ENCODE peak calls at places on chromosomes 6 and 20, in six cellular contexts. N is endothelial cell, C is lower lobe of right lung, J is progenitor cell of endocrine pancreas, L is fibroblast of lung, S is retinal pigment epithelial cell. I is an unnamed sample.

GRCh38 chr20:20425785-20426471 is 58.0 kb downstream of the INSM1 start:
- DNase-seq in N (no peak), C (no peak), J (no peak), L (no peak), S (no peak), I (no peak)

GRCh38 chr6:44932651-44933091 is 395.5 kb upstream of the RUNX2 start:
- DNase-seq in N (no peak), C (no peak), J (no peak), L (no peak), S (no peak), I (no peak)

GRCh38 chr6:10403385-10404106 is 11.3 kb downstream of the TFAP2A start:
- DNase-seq in N (no peak), C (no peak), J (no peak), L (peak; percentile 81), S (no peak), I (no peak)

GRCh38 chr6:54874349-54875048 is 27.9 kb downstream of the FAM83B start:
- DNase-seq in N (no peak), C (no peak), J (no peak), L (no peak), S (no peak), I (no peak)

GRCh38 chr6:163630575-163630974 is 216.1 kb downstream of the QKI start:
- DNase-seq in N (no peak), C (no peak), J (no peak), L (no peak), S (no peak), I (no peak)

GRCh38 chr6:146355521-146356100 is 188.0 kb upstream of the RAB32 start:
- DNase-seq in N (no peak), C (no peak), J (no peak), L (no peak), S (no peak), I (no peak)

GRCh38 chr20:61304750-61305149 is 52.7 kb downstream of the CDH4 start:
- DNase-seq in N (no peak), C (no peak), J (no peak), L (no peak), S (no peak), I (no peak)

GRCh38 chr20:37533154-37533715 is 5.6 kb upstream of the BLCAP start:
- DNase-seq in N (no peak), C (no peak), J (no peak), L (no peak), S (no peak), I (no peak)

GRCh38 chr20:51193066-51193772 is 170.3 kb upstream of the KCNG1 start:
- DNase-seq in N (no peak), C (no peak), J (no peak), L (peak; percentile 56), S (no peak), I (no peak)

GRCh38 chr6:164072240-164072666 is 657.7 kb downstream of the QKI start:
- DNase-seq in N (no peak), C (no peak), J (no peak), L (no peak), S (no peak), I (no peak)

GRCh38 chr6:137145421-137145820 is 28.0 kb downstream of the IL22RA2 start:
- DNase-seq in N (no peak), C (no peak), J (no peak), L (no peak), S (no peak), I (no peak)

GRCh38 chr20:11716239-11716944 is 201.3 kb upstream of the BTBD3 start:
- DNase-seq in N (peak; percentile 48), C (no peak), J (no peak), L (peak; percentile 94), S (peak; percentile 17), I (no peak)
- TF ChIP-seq CTCF in N (peak; percentile 40), C (peak; percentile 9), J (peak; percentile 60), L (peak; percentile 57), S (peak; percentile 68), I (no peak)

GRCh38 chr20:45372646-45373352 is 5.3 kb downstream of the TP53TG5 start:
- DNase-seq in N (no peak), C (peak; percentile 68), J (no peak), L (no peak), S (no peak), I (no peak)

GRCh38 chr20:45374966-45375365 is 3.2 kb downstream of the TP53TG5 start:
- DNase-seq in N (no peak), C (no peak), J (no peak), L (no peak), S (no peak), I (no peak)

GRCh38 chr20:45372241-45372640 is 5.9 kb downstream of the TP53TG5 start:
- DNase-seq in N (no peak), C (no peak), J (no peak), L (no peak), S (no peak), I (no peak)

GRCh38 chr20:45373353-45374100 is 4.6 kb downstream of the TP53TG5 start:
- DNase-seq in N (peak; percentile 90), C (peak; percentile 92), J (peak; percentile 82), L (peak; percentile 59), S (no peak), I (peak; percentile 77)

DNA sequence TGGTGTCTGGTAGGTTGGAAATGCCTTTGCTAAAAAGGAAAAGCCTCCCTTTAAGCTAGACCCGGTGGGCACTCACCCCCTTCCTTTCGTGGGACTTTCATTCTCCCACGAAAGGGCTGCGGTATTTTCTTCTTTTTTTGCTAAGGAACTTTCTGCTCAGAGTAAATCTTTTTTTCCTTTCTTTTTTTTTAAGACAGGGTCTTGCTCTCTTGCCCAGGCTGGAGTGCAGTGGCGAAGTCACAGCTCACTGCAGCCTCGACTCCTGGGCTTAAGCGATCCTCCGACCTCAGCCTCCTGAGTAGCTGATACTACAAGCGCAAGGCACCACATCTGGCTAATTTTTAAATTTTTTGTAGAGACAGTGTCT is 4.0 kb downstream of the TP53TG5 start:
- DNase-seq in N (no peak), C (no peak), J (no peak), L (no peak), S (no peak), I (no peak)
- TF ChIP-seq CTCF in N (no peak), C (no peak), J (no peak), L (no peak), S (no peak), I (peak; percentile 77)

GRCh38 chr6:136038531-136038930 is 187.0 kb downstream of the PDE7B start:
- DNase-seq in N (no peak), C (no peak), J (no peak), L (no peak), S (no peak), I (no peak)

GRCh38 chr6:136039185-136039584 is 187.7 kb downstream of the PDE7B start:
- DNase-seq in N (no peak), C (no peak), J (no peak), L (no peak), S (no peak), I (no peak)

GRCh38 chr6:136036601-136037000 is 185.1 kb downstream of the PDE7B start:
- DNase-seq in N (no peak), C (no peak), J (no peak), L (peak; percentile 31), S (no peak), I (no peak)

GRCh38 chr6:136037246-136037884 is 185.9 kb downstream of the PDE7B start:
- DNase-seq in N (no peak), C (no peak), J (no peak), L (no peak), S (no peak), I (no peak)

DNA sequence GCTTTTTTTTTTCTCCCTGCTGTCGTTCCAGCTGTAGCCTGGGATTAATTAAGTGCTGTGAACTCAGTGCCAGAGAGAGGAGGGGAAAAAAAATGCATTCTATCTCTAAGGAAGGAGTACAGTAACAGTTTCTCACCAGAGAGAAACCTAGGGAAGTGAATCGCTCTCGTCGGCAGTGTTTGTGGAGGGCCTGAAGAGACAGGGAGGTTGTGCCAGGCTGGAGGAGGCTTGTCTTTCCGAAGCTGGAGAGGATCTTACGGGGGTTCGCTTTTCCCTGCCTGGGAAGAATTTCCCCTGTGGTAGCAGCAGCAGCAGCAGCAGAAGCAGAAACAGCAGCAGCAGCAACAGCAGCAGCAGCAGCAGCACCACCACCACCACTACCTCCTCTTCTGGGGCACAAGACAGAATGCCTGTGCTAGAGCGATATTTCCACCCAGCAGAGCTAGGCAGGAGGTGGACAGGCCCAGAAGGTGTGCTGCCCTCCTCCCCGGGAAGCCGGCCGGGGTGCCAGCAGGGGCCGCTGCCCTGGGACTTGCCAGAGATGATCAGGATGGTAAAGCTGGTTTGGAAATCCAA is 186.5 kb downstream of the PDE7B start:
- DNase-seq in N (no peak), C (no peak), J (no peak), L (peak; percentile 65), S (no peak), I (no peak)
- TF ChIP-seq CTCF in N (no peak), C (peak; percentile 11), J (no peak), L (peak; percentile 48), S (peak; percentile 43), I (no peak)

DNA sequence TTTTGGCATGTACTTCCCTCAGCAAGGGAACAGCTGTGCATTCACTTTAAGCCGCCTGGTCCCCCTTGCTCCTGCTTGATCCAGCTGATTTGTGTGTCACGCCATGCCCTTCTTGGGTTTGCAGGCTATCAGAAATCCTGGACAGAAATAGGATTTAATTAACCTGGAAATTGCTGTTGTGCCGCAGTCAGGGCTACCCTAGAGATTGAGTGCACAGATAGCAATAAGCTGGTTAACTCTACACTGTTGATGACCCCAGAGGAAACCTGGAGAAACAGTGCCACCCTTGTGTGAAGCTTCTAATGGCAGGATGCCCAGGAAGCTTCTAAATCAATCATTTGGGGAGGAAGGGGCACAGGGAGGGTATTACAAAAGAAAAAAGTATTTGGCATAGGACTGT is 199.0 kb downstream of the JARID2 start:
- DNase-seq in N (no peak), C (no peak), J (no peak), L (no peak), S (no peak), I (no peak)
- TF ChIP-seq CTCF in N (no peak), C (no peak), J (peak; percentile 20), L (no peak), S (peak; percentile 38), I (no peak)

DNA sequence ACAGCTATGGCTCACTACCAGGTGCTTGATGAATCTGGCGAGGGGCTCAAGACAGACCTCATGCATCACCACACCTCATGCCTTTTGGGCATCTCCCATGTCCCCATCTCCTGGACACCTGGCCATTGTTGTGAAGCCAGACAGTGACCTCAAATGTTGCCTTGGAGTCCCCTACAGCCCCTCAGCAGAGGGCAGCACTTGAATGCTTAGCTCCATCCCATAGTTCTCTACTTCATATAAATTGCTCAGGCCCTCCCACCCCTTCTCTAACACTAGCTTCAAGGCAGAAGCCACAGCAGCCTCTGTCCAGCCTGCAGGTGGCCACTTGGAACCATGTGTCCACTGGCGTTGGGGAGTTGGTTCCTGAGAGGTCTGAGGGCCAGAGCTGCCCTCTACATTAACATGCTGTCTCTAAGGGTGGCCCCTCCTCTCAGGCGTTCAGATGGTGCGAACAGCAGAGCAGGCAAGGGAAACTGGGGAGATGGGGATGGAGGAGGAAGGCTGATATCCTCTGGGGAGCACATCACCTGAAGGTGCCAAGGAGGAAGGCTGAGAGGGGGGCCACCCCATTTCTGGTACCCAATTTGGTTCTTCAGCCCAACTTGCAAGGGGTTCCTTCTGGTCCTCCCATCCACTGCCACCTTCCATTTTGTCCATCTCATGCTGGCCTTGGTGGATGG is 31.3 kb downstream of the MOCS1 start:
- DNase-seq in N (no peak), C (no peak), J (no peak), L (no peak), S (no peak), I (no peak)
- TF ChIP-seq CTCF in N (no peak), C (no peak), J (no peak), L (no peak), S (no peak), I (no peak)

GRCh38 chr6:115665310-115665709 is 395.4 kb downstream of the FRK start:
- DNase-seq in N (no peak), C (no peak), J (no peak), L (no peak), S (no peak), I (no peak)
- TF ChIP-seq CTCF in N (no peak), C (no peak), J (no peak), L (no peak), S (no peak), I (no peak)

GRCh38 chr6:26031595-26032386 is 55.4 kb upstream of the HFE start:
- DNase-seq in N (peak; percentile 81), C (peak; percentile 71), J (peak; percentile 72), L (peak; percentile 98), S (peak; percentile 96), I (peak; percentile 68)
- TF ChIP-seq CTCF in N (no peak), C (peak; percentile 26), J (peak; percentile 25), L (peak; percentile 11), S (peak; percentile 32), I (no peak)

I was measured in CD14-positive monocyte.